ENCODE peak calls at places on chromosomes 16 and 17, in eight cellular contexts. B is fibroblast of lung, J is Panc1, S is left ventricle myocardium inferior, G is thoracic aorta, L is GM06990, O is tibial artery, T is foreskin fibroblast. R is an unnamed sample.
A peak's percentile ranks its signal among the peaks of the same experiment; 100 is the strongest.

GRCh38 chr17:42380935-42381334 is 7.3 kb downstream of the STAT3 start:
- DNase-seq in S (no peak), B (no peak), J (no peak), O (no peak), G (no peak), L (no peak), T (no peak), R (no peak)

GRCh38 chr17:21250719-21251305 is 2.4 kb downstream of the NATD1 start:
- DNase-seq in O (no peak), G (no peak), J (no peak), B (no peak), T (no peak), S (no peak), L (no peak), R (no peak)

GRCh38 chr16:23745263-23745662 is 9.6 kb upstream of the CHP2 start:
- DNase-seq in B (no peak), G (no peak), J (no peak), S (no peak), T (no peak), L (no peak), O (no peak), R (no peak)

GRCh38 chr17:43791589-43791988 is 11.4 kb downstream of the CFAP97D1 start:
- DNase-seq in T (peak; percentile 37), L (no peak), J (no peak), S (no peak), B (peak; percentile 61), G (no peak), O (no peak), R (no peak)

GRCh38 chr16:58850019-58850626 is 116.0 kb upstream of the GOT2 start:
- DNase-seq in J (no peak), L (no peak), B (no peak), O (no peak), T (no peak), G (no peak), S (no peak), R (no peak)

GRCh38 chr17:147796-148740 is 10.7 kb downstream of the SCGB1C2 start:
- DNase-seq in B (no peak), O (no peak), S (peak; percentile 5), G (no peak), L (no peak), J (no peak), T (no peak), R (peak; percentile 1)

GRCh38 chr17:46175891-46176290 is 17.3 kb downstream of the KANSL1 start:
- DNase-seq in J (no peak), S (no peak), G (no peak), O (no peak), L (no peak), B (peak; percentile 36), T (no peak), R (no peak)

GRCh38 chr16:67342616-67343015 is 16.0 kb downstream of the LRRC36 start:
- DNase-seq in O (no peak), T (no peak), L (no peak), S (no peak), G (no peak), J (no peak), B (no peak), R (no peak)

GRCh38 chr16:2675021-2675420 is 7.3 kb upstream of the KCTD5 start:
- DNase-seq in O (no peak), J (no peak), T (no peak), L (no peak), B (no peak), G (no peak), S (no peak), R (no peak)

GRCh38 chr17:38727661-38728220 is 2.4 kb upstream of the CISD3 start:
- DNase-seq in L (no peak), T (no peak), B (no peak), J (no peak), O (no peak), S (no peak), G (no peak), R (no peak)

GRCh38 chr16:65490296-65490695 is 368.4 kb upstream of the CDH11 start:
- DNase-seq in L (no peak), B (no peak), S (no peak), T (no peak), J (no peak), G (no peak), O (no peak), R (no peak)
- H3K4me3 ChIP-seq in L (no peak overlapping the region), B (no peak overlapping the region), S (no peak overlapping the region), T (no peak overlapping the region), J (no peak overlapping the region), G (no peak overlapping the region), O (no peak overlapping the region), R (no peak overlapping the region)

GRCh38 chr16:718922-719321 is 2.0 kb upstream of the ANTKMT start:
- DNase-seq in B (no peak), S (no peak), O (no peak), L (no peak), G (no peak), J (no peak), T (no peak), R (no peak)

GRCh38 chr16:720990-721764 is at the start of gene ANTKMT:
- DNase-seq in O (peak; percentile 40), B (peak; percentile 73), G (no peak), T (peak; percentile 74), S (peak; percentile 78), J (no peak), L (peak; percentile 94), R (peak; percentile 82)

GRCh38 chr16:718389-718788 is 2.6 kb upstream of the ANTKMT start:
- DNase-seq in S (no peak), L (no peak), O (no peak), J (no peak), G (no peak), T (no peak), B (no peak), R (no peak)

GRCh38 chr16:720507-720989 is 398 bp upstream of the ANTKMT start:
- DNase-seq in S (peak; percentile 46), T (peak; percentile 75), G (no peak), L (peak; percentile 76), B (peak; percentile 73), J (no peak), O (no peak), R (peak; percentile 76)

DNA sequence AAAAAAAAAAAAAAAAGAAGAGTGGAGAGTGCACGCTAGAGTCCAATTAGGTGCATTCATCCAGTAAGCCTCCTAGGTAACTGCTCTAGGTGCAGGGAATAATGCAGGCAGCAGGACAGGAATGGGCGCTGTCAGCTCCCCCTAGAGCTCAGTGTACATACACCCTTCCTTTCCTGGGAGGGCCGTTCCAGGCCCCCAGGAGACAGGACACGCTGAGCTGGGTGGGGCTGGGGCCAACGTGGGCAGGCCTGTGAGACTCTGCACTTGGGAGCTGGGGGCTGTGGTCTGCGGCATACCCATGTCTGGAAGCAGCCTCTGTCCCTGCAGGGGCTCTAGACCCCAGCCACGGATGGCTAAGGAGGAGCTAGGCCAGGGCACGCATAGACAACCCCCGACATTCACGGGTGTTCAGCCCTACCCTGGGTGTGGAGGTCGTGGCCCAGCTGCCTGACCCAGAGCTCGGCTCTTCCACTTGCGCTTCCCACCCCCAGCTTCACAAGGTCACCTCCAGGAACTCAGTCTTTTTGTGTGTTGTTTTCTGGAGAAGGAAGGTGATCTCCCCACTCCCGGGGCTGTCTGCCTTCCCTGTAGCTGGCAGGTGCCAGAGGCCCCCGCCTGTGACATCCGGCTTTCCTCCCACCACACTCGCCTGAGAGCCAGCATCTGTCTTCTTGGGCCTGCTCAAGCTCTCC is 985 bp upstream of the ANTKMT start:
- DNase-seq in L (no peak), B (no peak), J (no peak), T (no peak), S (no peak), O (no peak), G (no peak), R (peak; percentile 74)
- TF ChIP-seq CTCF in L (peak; percentile 30), B (peak; percentile 14), J (peak; percentile 67), T (no peak), S (peak; percentile 21), O (no peak), G (no peak), R (no peak)

GRCh38 chr16:88120812-88121211 is 169.6 kb downstream of the BANP start:
- DNase-seq in G (no peak), T (no peak), S (no peak), B (no peak), L (no peak), O (no peak), J (no peak), R (no peak)
- H3K4me3 ChIP-seq in G (no peak overlapping the region), T (no peak overlapping the region), S (no peak overlapping the region), B (no peak overlapping the region), L (no peak overlapping the region), O (no peak overlapping the region), J (no peak overlapping the region), R (no peak overlapping the region)

GRCh38 chr16:30866031-30866430 is 27.8 kb downstream of the BCL7C start:
- DNase-seq in O (no peak), S (no peak), B (no peak), G (no peak), T (no peak), L (no peak), J (no peak), R (no peak)

GRCh38 chr16:30870904-30871303 is 23.0 kb downstream of the BCL7C start:
- DNase-seq in B (no peak), G (no peak), T (no peak), L (no peak), S (no peak), O (no peak), J (no peak), R (no peak)

DNA sequence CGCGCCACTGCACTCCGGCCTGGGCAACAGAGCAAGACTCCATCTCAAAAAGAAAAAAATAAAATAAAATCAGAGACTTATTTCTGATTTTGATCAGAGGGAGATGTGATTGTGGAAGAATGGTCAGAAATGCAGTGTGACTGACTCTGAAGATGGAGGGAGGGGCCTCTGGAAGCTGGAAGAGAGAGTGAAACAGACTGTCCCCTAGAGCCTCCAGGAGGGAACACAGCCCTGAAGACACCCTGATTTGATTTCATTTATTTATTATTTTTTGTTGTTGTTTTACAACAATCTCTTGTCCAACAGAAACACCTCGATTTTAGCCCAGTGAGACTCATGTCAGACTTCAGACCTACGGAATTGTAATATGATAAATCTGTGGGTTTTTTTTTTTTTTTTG is 26.1 kb downstream of the BCL7C start:
- DNase-seq in T (no peak), L (no peak), O (no peak), G (no peak), S (no peak), B (no peak), J (no peak), R (no peak)
- TF ChIP-seq CTCF in T (peak; percentile 13), L (peak; percentile 23), O (no peak), G (no peak), S (no peak), B (peak; percentile 32), J (no peak), R (no peak)

GRCh38 chr17:48457080-48457836 is 27.2 kb upstream of the SKAP1 start:
- DNase-seq in G (no peak), L (peak; percentile 62), T (peak; percentile 10), B (peak; percentile 34), O (peak; percentile 28), S (peak; percentile 24), J (no peak), R (peak; percentile 53)
- H3K4me3 ChIP-seq in G (no peak overlapping the region), L (no peak overlapping the region), T (no peak overlapping the region), B (no peak overlapping the region), O (no peak overlapping the region), S (no peak overlapping the region), J (peak overlapping the region; percentile 15), R (no peak overlapping the region)